ENCODE peak calls at places on chromosomes 5 and 9, in seven cellular contexts. R is IMR-90, A is mesendoderm, F is H9, P is mesenchymal stem cell, Q is trophoblast cell, T is H1. D is an unnamed sample.

GRCh38 chr5:113029614-113030013 is 53.0 kb downstream of the DCP2 start:
- DNase-seq in T (no peak), F (no peak), A (no peak), P (no peak), Q (no peak), R (peak; percentile 31), D (no peak)

GRCh38 chr5:117594165-117594564 is 1019.5 kb upstream of the SEMA6A start:
- DNase-seq in T (no peak), F (no peak), P (peak; percentile 5), A (peak; percentile 2), R (no peak), Q (no peak), D (no peak)

GRCh38 chr5:141816598-141817399 is 61.4 kb downstream of the PCDH1 start:
- DNase-seq in Q (no peak), F (peak; percentile 95), T (peak; percentile 95), R (no peak), A (peak; percentile 96), P (no peak), D (peak; percentile 78)

GRCh38 chr9:92378825-92379535 is 25.4 kb downstream of the OGN start:
- DNase-seq in A (peak; percentile 56), F (no peak), Q (no peak), P (no peak), R (peak; percentile 57), T (no peak), D (no peak)

GRCh38 chr5:16864566-16864965 is 71.5 kb downstream of the MYO10 start:
- DNase-seq in R (no peak), P (peak; percentile 33), A (no peak), T (no peak), Q (no peak), F (no peak), D (no peak)

GRCh38 chr5:2602451-2603045 is 148.9 kb downstream of the IRX2 start:
- DNase-seq in F (no peak), R (no peak), P (no peak), Q (no peak), A (no peak), T (no peak), D (no peak)

GRCh38 chr5:155772009-155772662 is 554.8 kb upstream of the SGCD start:
- DNase-seq in F (peak; percentile 45), Q (no peak), R (no peak), A (peak; percentile 37), T (peak; percentile 7), P (no peak), D (no peak)

GRCh38 chr9:121927636-121928035 is 165.5 kb downstream of the TTLL11 start:
- DNase-seq in P (no peak), F (no peak), R (no peak), A (no peak), T (no peak), Q (no peak), D (no peak)

GRCh38 chr5:159933531-159934485 is 17.5 kb downstream of the ADRA1B start:
- DNase-seq in Q (no peak), T (no peak), A (peak; percentile 75), F (no peak), P (peak; percentile 32), R (peak; percentile 6), D (no peak)

GRCh38 chr5:89313044-89313443 is 430.1 kb upstream of the MEF2C start:
- DNase-seq in A (peak; percentile 69), T (no peak), R (peak; percentile 74), Q (no peak), P (peak; percentile 80), F (no peak), D (no peak)

GRCh38 chr9:69943146-69943545 is 100.5 kb upstream of the MAMDC2 start:
- DNase-seq in F (no peak), A (no peak), P (no peak), T (no peak), Q (no peak), R (no peak), D (no peak)

GRCh38 chr5:1052641-1053390 is 44.2 kb downstream of the NKD2 start:
- DNase-seq in P (no peak), T (no peak), R (no peak), Q (no peak), F (no peak), A (no peak), D (no peak)

GRCh38 chr9:129069825-129070473 is 11.0 kb upstream of the DOLPP1 start:
- DNase-seq in Q (no peak), P (no peak), R (no peak), F (peak; percentile 30), A (no peak), T (no peak), D (no peak)

GRCh38 chr5:113232667-113233066 is 202.1 kb downstream of the TSSK1B start:
- DNase-seq in T (no peak), F (no peak), P (no peak), A (no peak), Q (no peak), R (no peak), D (no peak)

GRCh38 chr9:7756088-7756487 is 43.5 kb downstream of the DMAC1 start:
- DNase-seq in A (no peak), T (no peak), Q (no peak), F (no peak), R (no peak), P (no peak), D (no peak)

GRCh38 chr5:1657161-1657741 is 133.5 kb upstream of the LPCAT1 start:
- DNase-seq in F (peak; percentile 20), P (no peak), A (no peak), R (no peak), T (no peak), Q (no peak), D (no peak)

GRCh38 chr5:149959406-149960236 is 937 bp upstream of the SLC26A2 start:
- DNase-seq in T (no peak), P (peak; percentile 93), F (peak; percentile 39), A (peak; percentile 81), Q (no peak), R (peak; percentile 58), D (no peak)

GRCh38 chr5:88674262-88675158 is 208.5 kb downstream of the MEF2C start:
- DNase-seq in Q (no peak), F (peak; percentile 79), P (no peak), R (no peak), T (no peak), A (peak; percentile 85), D (no peak)

GRCh38 chr9:80020530-80020929 is 448.8 kb downstream of the TLE4 start:
- DNase-seq in F (no peak), P (no peak), R (no peak), A (no peak), Q (no peak), T (no peak), D (no peak)

GRCh38 chr5:173530547-173530946 is 85.9 kb downstream of the BOD1 start:
- DNase-seq in T (peak; percentile 41), Q (no peak), F (peak; percentile 74), A (peak; percentile 89), R (no peak), P (no peak), D (no peak)

GRCh38 chr5:39400711-39401385 is 23.9 kb downstream of the DAB2 start:
- DNase-seq in P (peak; percentile 53), R (peak; percentile 67), F (no peak), Q (no peak), A (peak; percentile 31), T (no peak), D (no peak)

GRCh38 chr5:107395632-107396350 is 274.9 kb downstream of the EFNA5 start:
- DNase-seq in R (no peak), Q (no peak), A (no peak), P (no peak), F (no peak), T (no peak), D (no peak)
- H2BK5ac ChIP-seq in R (no peak overlapping the region), Q (no peak overlapping the region), A (no peak overlapping the region), P (no peak overlapping the region), F (no peak overlapping the region), T (no peak overlapping the region), D (no peak overlapping the region)

DNA sequence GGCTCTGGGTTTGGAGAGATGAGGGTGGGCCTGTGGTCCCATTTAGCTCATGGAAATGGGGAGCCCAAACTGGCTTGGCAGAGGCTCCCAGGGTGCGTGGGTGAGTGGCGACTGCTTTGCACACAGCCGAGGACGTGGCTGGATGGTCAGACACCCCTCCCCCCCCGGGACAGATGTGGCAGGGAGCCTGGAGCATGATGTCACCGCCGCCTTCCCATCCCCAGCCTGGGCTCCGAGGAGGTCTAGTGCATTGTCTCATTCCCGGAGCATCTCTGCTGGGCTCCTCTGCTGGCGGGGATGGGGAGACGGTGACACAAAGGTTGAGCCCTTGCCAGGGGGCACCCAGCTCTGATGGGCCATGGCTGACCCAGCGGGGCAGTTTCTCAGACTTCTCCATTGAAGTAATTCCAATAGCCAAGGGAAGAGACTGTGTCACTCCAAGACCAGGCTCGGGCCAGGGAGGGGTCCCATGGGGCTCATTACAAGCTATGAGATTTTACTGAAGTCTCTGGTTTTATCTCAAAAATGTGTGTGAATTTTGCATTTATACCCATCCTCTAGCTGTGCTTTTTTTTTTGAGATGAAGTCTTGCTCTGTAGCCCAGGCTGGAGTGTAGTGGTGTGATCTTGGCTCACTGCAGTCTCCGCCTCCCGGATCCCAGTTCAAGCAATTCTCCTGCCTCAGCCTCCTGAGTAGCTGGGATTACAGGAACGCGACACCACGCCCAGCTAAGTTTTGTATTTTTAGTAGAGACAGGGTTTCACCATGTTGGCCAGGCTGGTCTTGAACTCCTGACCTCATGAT is 36.1 kb downstream of the HMCN2 start:
- DNase-seq in A (peak; percentile 17), R (peak; percentile 33), T (no peak), P (no peak), Q (no peak), F (no peak), D (no peak)
- H3K4me1 ChIP-seq in A (no peaks in the 10 kb centered on the region), R (peaks cover 2% of the 10 kb centered on the region), T (no peaks in the 10 kb centered on the region), P (peaks cover 5% of the 10 kb centered on the region), Q (peaks cover 3% of the 10 kb centered on the region), F (no peaks in the 10 kb centered on the region), D (no peaks in the 10 kb centered on the region)

DNA sequence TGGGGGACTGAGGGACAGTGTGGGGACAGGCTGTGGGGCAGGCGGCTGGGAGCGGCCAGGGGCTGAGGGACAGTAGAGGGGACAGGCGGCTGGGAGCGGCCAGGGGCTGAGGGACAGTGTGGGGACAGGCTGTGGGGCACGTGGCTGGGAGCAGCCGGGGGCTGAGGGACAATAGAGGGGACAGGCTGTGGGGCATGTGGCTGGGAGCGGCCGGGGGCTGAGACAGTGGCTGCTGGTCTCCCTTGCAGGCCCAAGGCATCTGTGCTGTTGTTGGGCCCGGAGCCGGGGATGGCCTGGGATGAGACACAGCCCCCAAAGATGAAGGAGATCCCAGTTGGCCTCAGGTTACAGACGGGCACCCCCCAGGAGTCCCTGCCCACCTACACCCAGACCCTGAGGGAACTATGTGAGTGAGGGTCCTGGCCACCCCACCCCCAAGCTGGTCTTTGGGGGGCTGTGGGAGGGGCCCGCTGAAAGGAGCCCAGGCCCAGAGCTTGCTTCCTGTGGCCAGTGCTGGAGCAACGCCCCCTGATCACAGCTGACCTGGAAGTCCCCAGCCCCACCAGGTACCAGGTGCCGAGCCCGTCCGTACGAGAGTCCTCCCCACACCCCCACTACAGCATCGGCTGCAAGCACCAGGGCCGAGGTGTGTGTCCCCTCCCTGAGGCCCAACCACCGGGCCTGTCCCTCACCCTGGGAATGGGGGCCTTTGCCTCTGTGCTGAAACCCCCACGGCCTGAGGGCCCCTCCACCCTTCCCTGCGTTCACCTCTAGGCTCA is 593 bp downstream of the STPG3 start:
- DNase-seq in Q (no peak), T (no peak), P (no peak), A (no peak), F (no peak), R (no peak), D (no peak)
- H2BK5ac ChIP-seq in Q (no peak overlapping the region), T (peak overlapping the region; percentile 44), P (no peak overlapping the region), A (no peak overlapping the region), F (no peak overlapping the region), R (no peak overlapping the region), D (peak overlapping the region; percentile 90)

DNA sequence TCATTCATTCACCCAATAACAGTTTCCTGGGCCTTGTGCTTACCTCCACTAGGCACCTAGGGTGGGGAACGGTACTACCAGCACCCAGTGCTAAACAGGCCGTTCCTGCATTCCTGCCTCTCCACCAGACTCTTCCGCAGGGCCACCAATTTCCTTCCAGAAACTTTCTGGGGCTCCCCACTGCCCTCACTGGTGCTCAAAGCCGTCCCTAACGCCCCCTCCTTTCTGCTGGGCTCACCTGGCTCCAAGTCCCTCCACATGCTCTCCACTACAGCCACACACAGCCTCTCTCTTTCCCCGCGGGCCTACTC is 1.4 kb downstream of the PHF19 start:
- DNase-seq in F (no peak), P (no peak), A (no peak), Q (no peak), R (no peak), T (no peak), D (no peak)
- H3K4me1 ChIP-seq in F (peaks cover 10% of the 10 kb centered on the region), P (peaks cover 27% of the 10 kb centered on the region), A (peaks cover 9% of the 10 kb centered on the region), Q (peaks cover 3% of the 10 kb centered on the region), R (peaks cover 15% of the 10 kb centered on the region), T (peaks cover 23% of the 10 kb centered on the region), D (peaks cover 11% of the 10 kb centered on the region)